ENCODE peak calls at places on chromosomes 3 and 15, in six cellular contexts. W is MM.1S, J is HCEC 1CT, E is EL, C is amygdala, A is GDM1. X is an unnamed sample.

GRCh38 chr15:88664151-88664778 is 25.4 kb downstream of the ISG20 start:
- DNase-seq in C (no peak), W (peak; percentile 21), A (no peak), E (peak; percentile 33), J (peak; percentile 22), X (no peak)

GRCh38 chr15:85545185-85545584 is 164.8 kb downstream of the AKAP13 start:
- DNase-seq in A (no peak), J (no peak), W (no peak), E (no peak), C (no peak), X (no peak)

GRCh38 chr3:187368251-187368733 is at the start of gene RTP4:
- DNase-seq in C (peak; percentile 20), W (peak; percentile 98), A (peak; percentile 41), J (peak; percentile 17), E (peak; percentile 43), X (peak; percentile 26)

GRCh38 chr3:35724106-35724505 is 84.8 kb downstream of the ARPP21 start:
- DNase-seq in A (no peak), J (no peak), C (no peak), E (no peak), W (no peak), X (no peak)

GRCh38 chr15:74123131-74123429 is 7.3 kb upstream of the ISLR2 start:
- DNase-seq in C (no peak), E (no peak), J (no peak), A (peak; percentile 75), W (no peak), X (no peak)

GRCh38 chr3:138360272-138361192 is 12.2 kb downstream of the MRAS start:
- DNase-seq in W (no peak), J (no peak), C (no peak), A (no peak), E (no peak), X (no peak)

GRCh38 chr3:138332472-138333073 is 2.9 kb upstream of the NME9 start:
- DNase-seq in J (peak; percentile 45), A (no peak), C (no peak), W (peak; percentile 50), E (peak; percentile 37), X (no peak)

GRCh38 chr15:52295421-52295991 is at the start of gene MYO5C:
- DNase-seq in W (peak; percentile 48), E (peak; percentile 13), J (no peak), C (no peak), A (no peak), X (peak; percentile 41)

GRCh38 chr15:62060116-62060895 is at the start of gene VPS13C:
- DNase-seq in J (peak; percentile 95), W (peak; percentile 96), E (peak; percentile 94), A (peak; percentile 96), C (peak; percentile 92), X (peak; percentile 86)

GRCh38 chr15:57611938-57612337 is 20.2 kb downstream of the MYZAP start:
- DNase-seq in W (no peak), A (no peak), C (no peak), J (peak; percentile 24), E (peak; percentile 20), X (no peak)

GRCh38 chr3:195237981-195238625 is 32.9 kb downstream of the XXYLT1 start:
- DNase-seq in C (no peak), E (no peak), J (no peak), A (no peak), W (no peak), X (peak; percentile 63)

GRCh38 chr15:90838066-90838465 is 30.3 kb upstream of the FURIN start:
- DNase-seq in A (no peak), W (no peak), C (no peak), J (no peak), E (no peak), X (no peak)